ENCODE peak calls at places on chromosomes 3 and 15, in five cellular contexts. One of them, this sample, is unnamed.

GRCh38 chr15:89371145-89372044 is 36.8 kb upstream of the POLG start:
- DNase-seq in SJSA1: no peak
- DNase-seq in left ventricle myocardium inferior: no peak
- DNase-seq in cardiac muscle cell: no peak
- DNase-seq in A549: no peak
- DNase-seq in this sample: no peak

GRCh38 chr15:29403778-29404177 is 134.2 kb upstream of the NSMCE3 start:
- DNase-seq in SJSA1: no peak
- DNase-seq in left ventricle myocardium inferior: no peak
- DNase-seq in cardiac muscle cell: peak; percentile 15
- DNase-seq in A549: no peak
- DNase-seq in this sample: no peak

GRCh38 chr3:64268926-64269325 is 43.7 kb upstream of the PRICKLE2 start:
- DNase-seq in SJSA1: no peak
- DNase-seq in left ventricle myocardium inferior: peak; percentile 32
- DNase-seq in cardiac muscle cell: no peak
- DNase-seq in A549: no peak
- DNase-seq in this sample: no peak

GRCh38 chr15:29671308-29671981 is 150.8 kb downstream of the TJP1 start:
- DNase-seq in SJSA1: peak; percentile 67
- DNase-seq in left ventricle myocardium inferior: no peak
- DNase-seq in cardiac muscle cell: no peak
- DNase-seq in A549: peak; percentile 64
- DNase-seq in this sample: no peak

GRCh38 chr15:38746211-38746610 is 181.6 kb upstream of the RASGRP1 start:
- DNase-seq in SJSA1: no peak
- DNase-seq in left ventricle myocardium inferior: no peak
- DNase-seq in cardiac muscle cell: no peak
- DNase-seq in A549: no peak
- DNase-seq in this sample: no peak

GRCh38 chr3:175431396-175431795 is 572.3 kb downstream of the NAALADL2 start:
- DNase-seq in SJSA1: no peak
- DNase-seq in left ventricle myocardium inferior: no peak
- DNase-seq in cardiac muscle cell: no peak
- DNase-seq in A549: no peak
- DNase-seq in this sample: no peak

GRCh38 chr15:93451265-93451664 is 362.3 kb upstream of the RGMA start:
- DNase-seq in SJSA1: no peak
- DNase-seq in left ventricle myocardium inferior: no peak
- DNase-seq in cardiac muscle cell: no peak
- DNase-seq in A549: no peak
- DNase-seq in this sample: no peak

GRCh38 chr3:190272747-190273146 is 49.5 kb downstream of the CLDN1 start:
- DNase-seq in SJSA1: no peak
- DNase-seq in left ventricle myocardium inferior: no peak
- DNase-seq in cardiac muscle cell: no peak
- DNase-seq in A549: no peak
- DNase-seq in this sample: no peak

GRCh38 chr15:82663186-82663600 is 16.0 kb upstream of the CPEB1 start:
- DNase-seq in SJSA1: peak; percentile 28
- DNase-seq in left ventricle myocardium inferior: no peak
- DNase-seq in cardiac muscle cell: peak; percentile 90
- DNase-seq in A549: peak; percentile 40
- DNase-seq in this sample: peak; percentile 39

GRCh38 chr3:172582712-172583111 is 59.5 kb upstream of the TNFSF10 start:
- DNase-seq in SJSA1: no peak
- DNase-seq in left ventricle myocardium inferior: no peak
- DNase-seq in cardiac muscle cell: no peak
- DNase-seq in A549: no peak
- DNase-seq in this sample: no peak

GRCh38 chr3:27930052-27930602 is 208.0 kb upstream of the EOMES start:
- DNase-seq in SJSA1: no peak
- DNase-seq in left ventricle myocardium inferior: no peak
- DNase-seq in cardiac muscle cell: no peak
- DNase-seq in A549: no peak
- DNase-seq in this sample: no peak

GRCh38 chr3:71229905-71230657 is 353.4 kb downstream of the FOXP1 start:
- DNase-seq in SJSA1: no peak
- DNase-seq in left ventricle myocardium inferior: no peak
- DNase-seq in cardiac muscle cell: no peak
- DNase-seq in A549: no peak
- DNase-seq in this sample: peak; percentile 33

GRCh38 chr15:78249131-78249530 is 14.8 kb upstream of the ACSBG1 start:
- DNase-seq in SJSA1: no peak
- DNase-seq in left ventricle myocardium inferior: no peak
- DNase-seq in cardiac muscle cell: no peak
- DNase-seq in A549: no peak
- DNase-seq in this sample: no peak

GRCh38 chr3:1400571-1400970 is 307.7 kb downstream of the CNTN6 start:
- DNase-seq in SJSA1: no peak
- DNase-seq in left ventricle myocardium inferior: no peak
- DNase-seq in cardiac muscle cell: no peak
- DNase-seq in A549: no peak
- DNase-seq in this sample: no peak

GRCh38 chr3:14563946-14564539 is 23.9 kb upstream of the GRIP2 start:
- DNase-seq in SJSA1: no peak
- DNase-seq in left ventricle myocardium inferior: no peak
- DNase-seq in cardiac muscle cell: no peak
- DNase-seq in A549: no peak
- DNase-seq in this sample: no peak

GRCh38 chr3:145182196-145182911 is 978.6 kb downstream of the PLOD2 start:
- DNase-seq in SJSA1: no peak
- DNase-seq in left ventricle myocardium inferior: no peak
- DNase-seq in cardiac muscle cell: no peak
- DNase-seq in A549: no peak
- DNase-seq in this sample: no peak

GRCh38 chr15:89631902-89632264 is 23.4 kb downstream of the KIF7 start:
- DNase-seq in SJSA1: no peak
- DNase-seq in left ventricle myocardium inferior: no peak
- DNase-seq in cardiac muscle cell: no peak
- DNase-seq in A549: no peak
- DNase-seq in this sample: no peak

GRCh38 chr3:59254433-59254832 is 204.6 kb upstream of the CFAP20DC start:
- DNase-seq in SJSA1: no peak
- DNase-seq in left ventricle myocardium inferior: no peak
- DNase-seq in cardiac muscle cell: no peak
- DNase-seq in A549: no peak
- DNase-seq in this sample: no peak

GRCh38 chr15:74892313-74892712 is 2.5 kb downstream of the MPI start:
- DNase-seq in SJSA1: no peak
- DNase-seq in left ventricle myocardium inferior: no peak
- DNase-seq in cardiac muscle cell: no peak
- DNase-seq in A549: no peak
- DNase-seq in this sample: no peak

GRCh38 chr3:1147326-1147725 is 54.5 kb downstream of the CNTN6 start:
- DNase-seq in SJSA1: no peak
- DNase-seq in left ventricle myocardium inferior: no peak
- DNase-seq in cardiac muscle cell: no peak
- DNase-seq in A549: no peak
- DNase-seq in this sample: no peak

GRCh38 chr3:42839616-42840015 is 30.4 kb downstream of the ACKR2 start:
- DNase-seq in SJSA1: peak; percentile 28
- DNase-seq in left ventricle myocardium inferior: no peak
- DNase-seq in cardiac muscle cell: peak; percentile 71
- DNase-seq in A549: peak; percentile 62
- DNase-seq in this sample: peak; percentile 64

GRCh38 chr3:117719316-117719926 is 1009.8 kb downstream of the TUSC7 start:
- DNase-seq in SJSA1: no peak
- DNase-seq in left ventricle myocardium inferior: no peak
- DNase-seq in cardiac muscle cell: peak; percentile 39
- DNase-seq in A549: peak; percentile 6
- DNase-seq in this sample: no peak

GRCh38 chr15:92807971-92808571 is 92.1 kb upstream of the CHD2 start:
- DNase-seq in SJSA1: no peak
- DNase-seq in left ventricle myocardium inferior: no peak
- DNase-seq in cardiac muscle cell: no peak
- DNase-seq in A549: no peak
- DNase-seq in this sample: peak; percentile 61

GRCh38 chr3:10547841-10548783 is 42.7 kb upstream of the ATP2B2 start:
- DNase-seq in SJSA1: no peak
- DNase-seq in left ventricle myocardium inferior: no peak
- DNase-seq in cardiac muscle cell: no peak
- DNase-seq in A549: no peak
- DNase-seq in this sample: no peak

GRCh38 chr3:145333931-145334330 is 827.1 kb downstream of the PLOD2 start:
- DNase-seq in SJSA1: no peak
- DNase-seq in left ventricle myocardium inferior: no peak
- DNase-seq in cardiac muscle cell: no peak
- DNase-seq in A549: no peak
- DNase-seq in this sample: no peak

GRCh38 chr3:43893721-43894120 is 203.0 kb downstream of the ABHD5 start:
- DNase-seq in SJSA1: no peak
- DNase-seq in left ventricle myocardium inferior: no peak
- DNase-seq in cardiac muscle cell: no peak
- DNase-seq in A549: no peak
- DNase-seq in this sample: no peak

GRCh38 chr15:91104111-91104510 is 4.1 kb downstream of the SV2B start:
- DNase-seq in SJSA1: no peak
- DNase-seq in left ventricle myocardium inferior: peak; percentile 59
- DNase-seq in cardiac muscle cell: no peak
- DNase-seq in A549: no peak
- DNase-seq in this sample: no peak

GRCh38 chr3:116939550-116939949 is 230.0 kb downstream of the TUSC7 start:
- DNase-seq in SJSA1: no peak
- DNase-seq in left ventricle myocardium inferior: no peak
- DNase-seq in cardiac muscle cell: no peak
- DNase-seq in A549: no peak
- DNase-seq in this sample: no peak

GRCh38 chr3:189146842-189147241 is 24.9 kb upstream of the TPRG1 start:
- DNase-seq in SJSA1: no peak
- DNase-seq in left ventricle myocardium inferior: no peak
- DNase-seq in cardiac muscle cell: no peak
- DNase-seq in A549: no peak
- DNase-seq in this sample: no peak

GRCh38 chr3:99957086-99957821 is 139.6 kb downstream of the CMSS1 start:
- DNase-seq in SJSA1: no peak
- DNase-seq in left ventricle myocardium inferior: no peak
- DNase-seq in cardiac muscle cell: no peak
- DNase-seq in A549: no peak
- DNase-seq in this sample: no peak

GRCh38 chr3:165526367-165526766 is 310.9 kb downstream of the BCHE start:
- DNase-seq in SJSA1: no peak
- DNase-seq in left ventricle myocardium inferior: no peak
- DNase-seq in cardiac muscle cell: no peak
- DNase-seq in A549: no peak
- DNase-seq in this sample: no peak

GRCh38 chr3:156619376-156619775 is 55.0 kb upstream of the TIPARP start:
- DNase-seq in SJSA1: peak; percentile 18
- DNase-seq in left ventricle myocardium inferior: no peak
- DNase-seq in cardiac muscle cell: no peak
- DNase-seq in A549: no peak
- DNase-seq in this sample: no peak

GRCh38 chr15:64828985-64829384 is 3.5 kb upstream of the PIF1 start:
- DNase-seq in SJSA1: no peak
- DNase-seq in left ventricle myocardium inferior: no peak
- DNase-seq in cardiac muscle cell: no peak
- DNase-seq in A549: no peak
- DNase-seq in this sample: no peak

GRCh38 chr15:64825431-64826294 is at the start of gene PIF1:
- DNase-seq in SJSA1: peak; percentile 99
- DNase-seq in left ventricle myocardium inferior: peak; percentile 83
- DNase-seq in cardiac muscle cell: peak; percentile 98
- DNase-seq in A549: peak; percentile 98
- DNase-seq in this sample: peak; percentile 92

GRCh38 chr15:64825081-64825430 is 391 bp downstream of the PIF1 start:
- DNase-seq in SJSA1: no peak
- DNase-seq in left ventricle myocardium inferior: no peak
- DNase-seq in cardiac muscle cell: no peak
- DNase-seq in A549: no peak
- DNase-seq in this sample: no peak
- H3K27ac ChIP-seq in SJSA1: peak overlapping the region; percentile 51
- H3K27ac ChIP-seq in left ventricle myocardium inferior: no peak overlapping the region
- H3K27ac ChIP-seq in cardiac muscle cell: peak overlapping the region; percentile 68
- H3K27ac ChIP-seq in A549: peak overlapping the region; percentile 91
- H3K27ac ChIP-seq in this sample: no peak overlapping the region

DNA sequence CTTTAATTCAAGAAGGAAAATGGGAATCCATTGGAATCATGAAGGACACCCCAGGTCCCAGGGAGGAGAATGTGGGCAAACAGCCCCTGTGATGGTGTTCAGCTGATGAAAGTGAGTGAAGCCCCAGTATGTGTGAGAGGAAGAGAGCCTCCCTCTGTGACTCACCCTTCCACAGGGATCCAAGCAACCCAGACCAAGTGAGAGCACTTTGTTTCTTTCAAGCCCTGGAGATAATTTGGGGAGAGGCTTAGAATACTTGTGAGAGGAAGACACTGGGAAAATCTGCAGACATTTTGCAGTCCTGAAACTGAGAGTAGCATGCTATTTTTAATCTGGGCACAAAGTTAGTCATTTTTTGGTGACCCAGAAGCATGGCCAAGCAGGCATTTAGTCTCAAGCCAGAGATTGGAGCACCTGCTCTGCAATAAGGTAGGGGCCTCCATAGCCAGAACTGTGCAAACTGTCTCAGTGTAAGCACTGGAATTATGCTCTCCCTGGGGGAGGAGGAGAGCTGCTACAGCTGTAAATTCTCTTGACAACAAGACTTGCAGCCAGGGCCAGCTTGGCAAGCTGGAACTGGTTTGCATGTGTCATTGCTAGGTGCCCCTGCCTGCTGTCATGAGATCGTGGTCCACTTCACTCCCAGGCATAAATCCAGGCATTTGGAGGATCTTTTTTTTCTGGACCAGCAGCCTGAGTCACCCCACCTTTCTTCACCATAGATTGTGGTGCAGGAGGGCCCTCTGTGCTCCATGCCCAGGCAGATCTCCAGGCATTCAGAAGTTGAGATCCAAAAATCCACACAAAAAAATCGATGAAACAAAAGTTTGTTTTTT is 537.8 kb upstream of the DPPA4 start:
- DNase-seq in SJSA1: no peak
- DNase-seq in left ventricle myocardium inferior: no peak
- DNase-seq in cardiac muscle cell: no peak
- DNase-seq in A549: no peak
- DNase-seq in this sample: no peak
- H3K4me1 ChIP-seq in SJSA1: no peaks in the 10 kb centered on the region
- H3K4me1 ChIP-seq in left ventricle myocardium inferior: no peaks in the 10 kb centered on the region
- H3K4me1 ChIP-seq in cardiac muscle cell: no peaks in the 10 kb centered on the region
- H3K4me1 ChIP-seq in A549: no peaks in the 10 kb centered on the region
- H3K4me1 ChIP-seq in this sample: no peaks in the 10 kb centered on the region

GRCh38 chr3:187973977-187974856 is 179.7 kb upstream of the LPP start:
- DNase-seq in SJSA1: no peak
- DNase-seq in left ventricle myocardium inferior: no peak
- DNase-seq in cardiac muscle cell: no peak
- DNase-seq in A549: no peak
- DNase-seq in this sample: no peak
- H3K27ac ChIP-seq in SJSA1: no peak overlapping the region
- H3K27ac ChIP-seq in left ventricle myocardium inferior: no peak overlapping the region
- H3K27ac ChIP-seq in cardiac muscle cell: no peak overlapping the region
- H3K27ac ChIP-seq in A549: peak overlapping the region; percentile 9
- H3K27ac ChIP-seq in this sample: peak overlapping the region; percentile 66

DNA sequence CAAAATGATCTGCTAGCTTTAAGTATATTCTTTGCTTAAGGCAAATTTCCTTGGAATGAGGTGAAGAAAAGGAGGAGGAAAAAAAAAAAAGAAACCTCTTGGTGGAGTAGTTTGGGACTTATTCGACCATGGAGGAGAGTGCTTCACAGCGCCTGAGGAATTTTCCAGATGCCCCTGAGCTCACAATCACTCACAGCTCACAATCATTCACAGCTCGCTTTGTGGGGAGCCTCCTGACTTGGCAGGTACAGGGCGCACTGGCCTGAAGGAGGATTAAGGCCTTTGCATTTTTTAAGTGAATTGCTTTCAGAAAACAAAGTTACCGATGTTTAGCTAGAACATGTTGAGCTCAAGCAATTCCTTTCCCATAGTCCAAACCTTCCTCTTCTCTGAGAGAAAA is 53.9 kb downstream of the BOC start:
- DNase-seq in SJSA1: no peak
- DNase-seq in left ventricle myocardium inferior: no peak
- DNase-seq in cardiac muscle cell: no peak
- DNase-seq in A549: no peak
- DNase-seq in this sample: no peak
- H3K4me1 ChIP-seq in SJSA1: no peaks in the 10 kb centered on the region
- H3K4me1 ChIP-seq in left ventricle myocardium inferior: peaks cover 22% of the 10 kb centered on the region
- H3K4me1 ChIP-seq in cardiac muscle cell: peaks cover 6% of the 10 kb centered on the region
- H3K4me1 ChIP-seq in A549: no peaks in the 10 kb centered on the region
- H3K4me1 ChIP-seq in this sample: no peaks in the 10 kb centered on the region